ENCODE peak calls at places on chromosomes 5 and 9, in five cellular contexts. Y is H1, D is astrocyte, V is psoas muscle, F is endothelial cell of umbilical vein. I is an unnamed sample. For H3K9me3, the result is how much of the 10 kb centered on the place peaks cover.

GRCh38 chr5:135053278-135053677 is 19.2 kb upstream of the PITX1 start:
- DNase-seq in D (no peak), Y (no peak), V (peak), F (no peak), I (no peak)

GRCh38 chr5:120368923-120369715 is 95.0 kb upstream of the PRR16 start:
- DNase-seq in D (no peak), Y (no peak), V (no peak), F (no peak), I (no peak)

GRCh38 chr5:67061511-67061910 is 135.1 kb downstream of the CD180 start:
- DNase-seq in F (no peak), V (no peak), Y (no peak), D (no peak), I (no peak)

GRCh38 chr9:13446261-13446660 is 166.8 kb upstream of the MPDZ start:
- DNase-seq in Y (no peak), V (no peak), F (peak), D (no peak), I (no peak)

GRCh38 chr9:116027511-116027910 is 126.1 kb upstream of the PAPPA start:
- DNase-seq in V (no peak), D (peak), F (no peak), Y (no peak), I (no peak)

GRCh38 chr9:91777437-91777836 is 172.6 kb downstream of the ROR2 start:
- DNase-seq in F (no peak), V (no peak), D (peak), Y (no peak), I (no peak)

GRCh38 chr5:33877483-33877882 is 14.3 kb downstream of the ADAMTS12 start:
- DNase-seq in Y (no peak), F (no peak), D (no peak), V (no peak), I (no peak)

GRCh38 chr5:9533096-9533495 is 12.8 kb downstream of the SEMA5A start:
- DNase-seq in V (no peak), D (peak), Y (no peak), F (no peak), I (no peak)

GRCh38 chr5:126961702-126962101 is 68.7 kb downstream of the MARCHF3 start:
- DNase-seq in D (no peak), V (no peak), F (peak), Y (no peak), I (no peak)

GRCh38 chr5:44388504-44389409 is 463 bp downstream of the FGF10 start:
- DNase-seq in D (no peak), F (peak), Y (peak), V (peak), I (no peak)

GRCh38 chr5:44387911-44388310 is 1.3 kb downstream of the FGF10 start:
- DNase-seq in Y (peak), D (no peak), F (no peak), V (no peak), I (no peak)

GRCh38 chr5:44385236-44385940 is 3.8 kb downstream of the FGF10 start:
- DNase-seq in F (no peak), D (no peak), Y (no peak), V (no peak), I (no peak)

GRCh38 chr5:44389410-44389879 is at the start of gene FGF10:
- DNase-seq in Y (no peak), D (no peak), F (peak), V (peak), I (no peak)

DNA sequence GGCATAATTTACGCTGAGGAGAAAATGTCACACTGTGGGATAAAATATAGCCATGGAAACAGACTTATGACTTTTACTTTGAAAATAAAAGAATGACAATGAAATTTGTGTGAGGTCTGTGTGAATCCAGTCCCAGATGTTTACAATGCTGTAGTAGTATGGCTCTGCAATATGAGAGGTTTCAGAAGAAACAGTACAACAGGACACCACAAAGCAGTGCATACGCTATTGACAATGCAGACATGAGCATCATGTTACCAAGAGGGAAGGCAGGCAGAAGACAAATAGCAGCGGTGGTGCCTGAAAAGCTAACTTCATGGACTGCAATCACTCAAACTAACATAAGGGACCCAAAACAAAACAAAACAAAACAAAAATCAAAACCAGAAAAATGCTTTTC is 1.8 kb downstream of the FGF10 start:
- DNase-seq in F (no peak), V (no peak), D (no peak), Y (no peak), I (no peak)
- H3K4me3 ChIP-seq in F (no peak), V (peak), D (no peak), Y (no peak), I (no peak)

GRCh38 chr5:129945779-129946270 is 41.6 kb downstream of the CHSY3 start:
- DNase-seq in Y (no peak), V (no peak), D (peak), F (no peak), I (no peak)

DNA sequence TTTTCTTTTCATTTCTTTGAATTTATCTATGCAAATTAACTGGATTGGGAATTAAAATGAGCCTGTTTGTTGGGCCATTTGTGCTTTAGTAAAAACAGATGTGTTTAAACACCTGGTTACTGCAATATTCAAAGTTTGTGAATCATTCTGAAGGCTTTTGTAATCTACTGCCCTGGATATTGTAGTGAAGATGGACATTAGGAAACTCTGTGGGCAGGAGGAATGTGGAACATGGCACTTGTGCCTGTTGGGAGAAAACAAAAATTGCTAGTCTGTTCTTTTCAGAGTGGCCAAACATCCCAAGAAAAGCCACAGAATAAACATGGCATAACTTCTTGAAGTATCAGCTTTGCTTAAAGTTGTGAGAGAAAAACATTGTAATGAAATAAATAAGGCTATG is 40.8 kb downstream of the CHSY3 start:
- DNase-seq in D (peak), Y (no peak), F (no peak), V (no peak), I (no peak)
- H3K9me3 ChIP-seq in D (under half), Y (under half), F (under half), V (under half), I (under half)

DNA sequence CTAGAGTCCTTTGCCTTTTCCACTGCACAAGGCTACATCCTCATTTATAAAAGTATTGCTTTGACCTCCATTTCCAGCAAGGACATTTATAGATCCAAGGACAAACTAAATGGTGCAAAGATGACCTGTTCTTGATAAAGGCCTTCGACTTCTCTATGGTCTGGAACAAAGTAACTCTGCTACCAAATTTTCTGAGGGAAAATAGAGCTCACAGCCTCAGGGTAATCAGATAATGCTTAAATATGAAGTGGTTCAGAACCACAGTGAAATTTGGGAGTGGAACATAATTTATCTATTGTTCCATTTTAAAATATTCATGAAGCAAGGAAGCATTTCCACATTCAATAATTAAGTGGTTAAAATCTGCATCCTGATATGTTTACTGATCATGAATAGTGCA is 137.5 kb downstream of the TTLL11 start:
- DNase-seq in D (no peak), F (no peak), Y (no peak), V (no peak), I (no peak)
- TF ChIP-seq CTCF in D (no peak), F (no peak), Y (no peak), V (no peak), I (no peak)

DNA sequence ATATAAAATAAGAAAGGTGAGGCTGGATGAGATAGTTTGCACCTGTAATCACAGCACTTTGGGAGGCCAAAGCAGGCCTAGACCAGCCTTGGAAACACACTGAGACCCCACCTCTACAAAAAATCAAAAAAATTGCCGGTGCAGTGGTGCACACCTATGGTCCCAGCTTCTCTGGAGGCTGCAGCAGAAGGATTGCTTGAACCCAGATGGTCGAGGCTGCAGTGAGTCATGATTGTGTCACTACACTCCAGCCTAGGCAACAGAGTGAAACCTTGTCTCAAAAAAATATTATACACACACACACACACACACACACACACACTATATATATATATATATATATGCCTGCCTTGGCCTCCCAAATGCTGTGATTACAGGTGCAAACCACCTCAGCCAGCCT is 1.3 kb downstream of the SLC35D2 start:
- DNase-seq in D (no peak), F (no peak), V (no peak), Y (no peak), I (no peak)
- H3K4me3 ChIP-seq in D (no peak), F (no peak), V (no peak), Y (no peak), I (peak)

DNA sequence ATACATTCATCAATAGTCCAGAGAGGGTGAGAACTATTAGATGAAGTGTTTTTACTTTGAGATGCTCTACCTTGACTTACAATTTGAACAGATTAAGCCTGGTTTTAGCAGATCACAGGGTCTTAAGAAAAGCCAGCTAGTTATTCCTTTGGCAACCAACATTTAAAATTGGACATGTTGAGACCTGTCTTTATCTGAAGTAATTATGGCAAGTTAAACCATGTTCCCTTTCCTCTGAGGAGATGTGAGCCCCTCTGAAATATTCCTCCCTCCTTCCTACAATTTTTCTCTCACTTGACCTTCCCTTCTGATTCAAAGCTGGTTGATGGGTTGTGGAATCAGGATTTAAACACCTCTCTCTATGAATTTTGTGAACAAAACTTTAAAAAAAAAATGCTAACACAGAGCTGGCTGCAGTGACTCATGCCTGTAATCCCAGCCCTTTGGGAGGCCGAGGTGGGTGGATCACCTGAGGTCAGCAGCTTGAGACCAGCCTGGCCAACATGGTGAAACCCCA is 73.4 kb downstream of the INIP start:
- DNase-seq in Y (no peak), D (no peak), F (no peak), V (no peak), I (no peak)
- H3K9me3 ChIP-seq in Y (under half), D (under half), F (under half), V (under half), I (under half)

GRCh38 chr5:56671571-56671970 is 143.8 kb upstream of the MAP3K1 start:
- DNase-seq in V (no peak), Y (no peak), F (no peak), D (no peak), I (no peak)

GRCh38 chr5:56677693-56678092 is 137.7 kb upstream of the MAP3K1 start:
- DNase-seq in F (no peak), Y (no peak), V (no peak), D (no peak), I (no peak)

GRCh38 chr5:56680731-56681130 is 134.6 kb upstream of the MAP3K1 start:
- DNase-seq in F (no peak), D (no peak), Y (no peak), V (no peak), I (no peak)

GRCh38 chr5:56673171-56673570 is 142.2 kb upstream of the MAP3K1 start:
- DNase-seq in V (no peak), Y (no peak), F (no peak), D (no peak), I (no peak)

GRCh38 chr5:56676091-56676768 is 139.1 kb upstream of the MAP3K1 start:
- DNase-seq in V (no peak), Y (no peak), F (no peak), D (no peak), I (peak)
- TF ChIP-seq CTCF in V (no peak), Y (no peak), F (no peak), D (no peak), I (no peak)

GRCh38 chr9:30722065-30722464 is 1662.4 kb upstream of the ACO1 start:
- DNase-seq in V (no peak), F (no peak), D (no peak), Y (no peak), I (no peak)
- H3K4me3 ChIP-seq in V (no peak), F (no peak), D (no peak), Y (no peak), I (no peak)

I was measured in Caco-2.